ENCODE peak calls at places on chromosome 2, in eight cellular contexts. One of them, this sample, is unnamed.
A peak's percentile ranks its signal among the peaks of the same experiment; 100 is the strongest.

GRCh38 chr2:203743441-203743932 is 37.0 kb downstream of the CD28 start:
- DNase-seq in spleen: no peak
- DNase-seq in GM12892: no peak
- DNase-seq in transverse colon: no peak
- DNase-seq in GM12891: no peak
- DNase-seq in stomach: no peak
- DNase-seq in K562: no peak
- DNase-seq in endothelial cell of umbilical vein: peak; percentile 6
- DNase-seq in this sample: no peak

GRCh38 chr2:194166818-194167217 is 1490.2 kb upstream of the SLC39A10 start:
- DNase-seq in GM12891: no peak
- DNase-seq in GM12892: no peak
- DNase-seq in stomach: no peak
- DNase-seq in transverse colon: no peak
- DNase-seq in spleen: no peak
- DNase-seq in endothelial cell of umbilical vein: peak; percentile 6
- DNase-seq in K562: no peak
- DNase-seq in this sample: no peak

GRCh38 chr2:224217962-224218347 is 178.9 kb upstream of the SERPINE2 start:
- DNase-seq in transverse colon: no peak
- DNase-seq in stomach: no peak
- DNase-seq in GM12891: no peak
- DNase-seq in endothelial cell of umbilical vein: no peak
- DNase-seq in GM12892: no peak
- DNase-seq in spleen: no peak
- DNase-seq in K562: no peak
- DNase-seq in this sample: no peak

GRCh38 chr2:172445851-172446250 is 18.5 kb downstream of the ITGA6 start:
- DNase-seq in GM12892: no peak
- DNase-seq in K562: no peak
- DNase-seq in endothelial cell of umbilical vein: peak; percentile 29
- DNase-seq in spleen: no peak
- DNase-seq in transverse colon: no peak
- DNase-seq in stomach: no peak
- DNase-seq in GM12891: no peak
- DNase-seq in this sample: no peak

GRCh38 chr2:108612514-108613183 is 78.4 kb downstream of the LIMS1 start:
- DNase-seq in transverse colon: peak; percentile 63
- DNase-seq in endothelial cell of umbilical vein: no peak
- DNase-seq in stomach: peak; percentile 52
- DNase-seq in GM12891: no peak
- DNase-seq in GM12892: peak; percentile 61
- DNase-seq in spleen: peak; percentile 83
- DNase-seq in K562: peak; percentile 32
- DNase-seq in this sample: no peak

GRCh38 chr2:96663177-96663576 is 20.6 kb downstream of the FER1L5 start:
- DNase-seq in transverse colon: no peak
- DNase-seq in stomach: peak; percentile 46
- DNase-seq in K562: no peak
- DNase-seq in endothelial cell of umbilical vein: no peak
- DNase-seq in spleen: no peak
- DNase-seq in GM12891: no peak
- DNase-seq in GM12892: no peak
- DNase-seq in this sample: no peak

GRCh38 chr2:228728961-228729360 is 542.1 kb downstream of the PID1 start:
- DNase-seq in endothelial cell of umbilical vein: no peak
- DNase-seq in stomach: no peak
- DNase-seq in GM12891: no peak
- DNase-seq in GM12892: no peak
- DNase-seq in K562: no peak
- DNase-seq in spleen: no peak
- DNase-seq in transverse colon: no peak
- DNase-seq in this sample: no peak

GRCh38 chr2:98350411-98350810 is 4.2 kb downstream of the CNGA3 start:
- DNase-seq in GM12892: no peak
- DNase-seq in K562: no peak
- DNase-seq in GM12891: no peak
- DNase-seq in transverse colon: no peak
- DNase-seq in endothelial cell of umbilical vein: no peak
- DNase-seq in spleen: no peak
- DNase-seq in stomach: no peak
- DNase-seq in this sample: no peak

GRCh38 chr2:133338224-133338623 is 230.0 kb downstream of the NCKAP5 start:
- DNase-seq in GM12891: no peak
- DNase-seq in stomach: no peak
- DNase-seq in transverse colon: no peak
- DNase-seq in GM12892: no peak
- DNase-seq in K562: no peak
- DNase-seq in spleen: no peak
- DNase-seq in endothelial cell of umbilical vein: no peak
- DNase-seq in this sample: no peak

GRCh38 chr2:191245869-191246531 is 796 bp downstream of the MYO1B start:
- DNase-seq in stomach: peak; percentile 57
- DNase-seq in GM12892: peak; percentile 13
- DNase-seq in endothelial cell of umbilical vein: peak; percentile 60
- DNase-seq in K562: no peak
- DNase-seq in GM12891: peak; percentile 1
- DNase-seq in transverse colon: peak; percentile 69
- DNase-seq in spleen: peak; percentile 79
- DNase-seq in this sample: peak; percentile 74

GRCh38 chr2:157125685-157126084 is 131.8 kb upstream of the GALNT5 start:
- DNase-seq in endothelial cell of umbilical vein: no peak
- DNase-seq in spleen: no peak
- DNase-seq in stomach: no peak
- DNase-seq in GM12892: no peak
- DNase-seq in transverse colon: no peak
- DNase-seq in GM12891: no peak
- DNase-seq in K562: no peak
- DNase-seq in this sample: no peak

GRCh38 chr2:118047273-118047898 is 33.5 kb upstream of the CCDC93 start:
- DNase-seq in spleen: no peak
- DNase-seq in GM12892: no peak
- DNase-seq in transverse colon: no peak
- DNase-seq in K562: no peak
- DNase-seq in endothelial cell of umbilical vein: peak; percentile 47
- DNase-seq in stomach: no peak
- DNase-seq in GM12891: no peak
- DNase-seq in this sample: no peak

GRCh38 chr2:233481368-233482142 is 85.0 kb downstream of the USP40 start:
- DNase-seq in endothelial cell of umbilical vein: no peak
- DNase-seq in transverse colon: no peak
- DNase-seq in stomach: peak; percentile 66
- DNase-seq in spleen: peak; percentile 66
- DNase-seq in GM12891: no peak
- DNase-seq in GM12892: no peak
- DNase-seq in K562: no peak
- DNase-seq in this sample: peak; percentile 76

GRCh38 chr2:133821107-133821760 is 253.0 kb upstream of the NCKAP5 start:
- DNase-seq in endothelial cell of umbilical vein: peak; percentile 38
- DNase-seq in GM12892: no peak
- DNase-seq in spleen: no peak
- DNase-seq in stomach: no peak
- DNase-seq in K562: no peak
- DNase-seq in GM12891: no peak
- DNase-seq in transverse colon: no peak
- DNase-seq in this sample: no peak

GRCh38 chr2:230912046-230912445 is 13.0 kb downstream of the GPR55 start:
- DNase-seq in transverse colon: no peak
- DNase-seq in endothelial cell of umbilical vein: no peak
- DNase-seq in stomach: no peak
- DNase-seq in K562: no peak
- DNase-seq in GM12891: no peak
- DNase-seq in GM12892: no peak
- DNase-seq in spleen: peak; percentile 14
- DNase-seq in this sample: no peak

GRCh38 chr2:25912851-25913695 is 34.8 kb upstream of the ASXL2 start:
- DNase-seq in endothelial cell of umbilical vein: no peak
- DNase-seq in GM12892: no peak
- DNase-seq in stomach: no peak
- DNase-seq in GM12891: no peak
- DNase-seq in K562: no peak
- DNase-seq in spleen: no peak
- DNase-seq in transverse colon: no peak
- DNase-seq in this sample: no peak

GRCh38 chr2:172677363-172677762 is 58.3 kb upstream of the RAPGEF4 start:
- DNase-seq in GM12891: no peak
- DNase-seq in stomach: no peak
- DNase-seq in transverse colon: no peak
- DNase-seq in GM12892: no peak
- DNase-seq in endothelial cell of umbilical vein: peak; percentile 74
- DNase-seq in spleen: no peak
- DNase-seq in K562: no peak
- DNase-seq in this sample: no peak

DNA sequence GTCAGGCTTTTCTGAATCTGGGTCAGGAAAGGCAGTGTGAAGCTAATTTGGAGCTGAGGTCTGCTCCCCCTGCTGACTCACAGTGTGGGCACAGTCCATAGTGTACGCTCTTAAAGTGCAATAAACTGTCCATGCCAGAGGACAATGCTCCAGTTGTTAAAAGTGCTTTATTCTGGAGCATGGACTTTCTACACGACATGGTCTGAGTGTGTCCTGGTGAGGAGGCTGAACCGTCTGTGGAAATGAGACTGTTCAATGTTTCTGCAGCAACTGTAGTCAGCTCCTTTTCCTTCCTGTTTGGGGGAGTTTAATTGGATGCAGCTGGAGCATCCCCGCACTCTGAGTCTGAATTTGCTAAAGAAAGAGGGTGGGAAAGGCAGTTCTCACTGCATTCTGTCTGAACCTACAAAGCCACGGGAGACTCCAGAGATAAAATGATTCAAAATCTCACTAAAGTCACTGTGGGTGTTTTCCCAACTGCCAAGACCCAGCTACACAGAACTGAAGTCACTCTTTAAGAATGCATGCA is 110.2 kb upstream of the TRIB2 start:
- DNase-seq in transverse colon: no peak
- DNase-seq in K562: no peak
- DNase-seq in spleen: no peak
- DNase-seq in GM12891: no peak
- DNase-seq in endothelial cell of umbilical vein: peak; percentile 8
- DNase-seq in GM12892: no peak
- DNase-seq in stomach: no peak
- DNase-seq in this sample: no peak
- TF ChIP-seq POLR2AphosphoS5 in transverse colon: no peak
- TF ChIP-seq POLR2AphosphoS5 in K562: no peak
- TF ChIP-seq POLR2AphosphoS5 in spleen: no peak
- TF ChIP-seq POLR2AphosphoS5 in GM12891: no peak
- TF ChIP-seq POLR2AphosphoS5 in endothelial cell of umbilical vein: no peak
- TF ChIP-seq POLR2AphosphoS5 in GM12892: no peak
- TF ChIP-seq POLR2AphosphoS5 in stomach: no peak
- TF ChIP-seq POLR2AphosphoS5 in this sample: no peak

GRCh38 chr2:235596272-235596671 is 102.4 kb downstream of the AGAP1 start:
- DNase-seq in GM12892: no peak
- DNase-seq in endothelial cell of umbilical vein: no peak
- DNase-seq in K562: no peak
- DNase-seq in GM12891: no peak
- DNase-seq in stomach: no peak
- DNase-seq in transverse colon: no peak
- DNase-seq in spleen: peak; percentile 58
- DNase-seq in this sample: no peak

GRCh38 chr2:235594041-235594440 is 100.2 kb downstream of the AGAP1 start:
- DNase-seq in GM12891: peak; percentile 25
- DNase-seq in endothelial cell of umbilical vein: peak; percentile 62
- DNase-seq in GM12892: no peak
- DNase-seq in stomach: no peak
- DNase-seq in transverse colon: no peak
- DNase-seq in spleen: no peak
- DNase-seq in K562: peak; percentile 41
- DNase-seq in this sample: no peak

GRCh38 chr2:235597081-235597615 is 103.3 kb downstream of the AGAP1 start:
- DNase-seq in endothelial cell of umbilical vein: no peak
- DNase-seq in GM12891: no peak
- DNase-seq in stomach: no peak
- DNase-seq in K562: no peak
- DNase-seq in spleen: peak; percentile 58
- DNase-seq in transverse colon: no peak
- DNase-seq in GM12892: no peak
- DNase-seq in this sample: no peak

GRCh38 chr2:235595420-235596010 is 101.7 kb downstream of the AGAP1 start:
- DNase-seq in stomach: peak; percentile 71
- DNase-seq in K562: peak; percentile 49
- DNase-seq in spleen: peak; percentile 47
- DNase-seq in transverse colon: peak; percentile 76
- DNase-seq in GM12892: no peak
- DNase-seq in endothelial cell of umbilical vein: peak; percentile 85
- DNase-seq in GM12891: peak; percentile 49
- DNase-seq in this sample: peak; percentile 87

DNA sequence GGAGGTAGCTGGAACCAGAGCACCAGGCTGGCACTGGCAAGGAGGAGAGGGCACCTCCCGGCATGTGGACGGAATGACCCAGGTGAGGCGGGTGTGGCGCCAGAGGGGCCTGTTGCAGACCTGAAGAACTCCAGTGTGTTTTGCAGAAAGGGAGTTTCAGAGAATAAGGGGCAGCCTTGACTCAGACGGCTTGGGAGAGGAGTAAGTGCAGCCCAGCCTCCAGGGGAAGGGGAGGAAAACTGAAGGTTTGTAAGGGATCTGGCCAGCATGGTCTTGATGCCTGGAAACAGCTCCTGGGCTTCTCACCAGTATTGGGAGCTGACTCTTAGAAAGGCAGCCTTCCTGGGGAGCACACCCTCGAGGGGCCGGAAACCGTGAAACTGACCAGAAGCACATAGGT is 101.1 kb downstream of the AGAP1 start:
- DNase-seq in K562: no peak
- DNase-seq in GM12892: no peak
- DNase-seq in endothelial cell of umbilical vein: no peak
- DNase-seq in spleen: peak; percentile 50
- DNase-seq in transverse colon: no peak
- DNase-seq in stomach: no peak
- DNase-seq in GM12891: no peak
- DNase-seq in this sample: no peak
- TF ChIP-seq POLR2A in K562: no peak
- TF ChIP-seq POLR2A in GM12892: no peak
- TF ChIP-seq POLR2A in endothelial cell of umbilical vein: no peak
- TF ChIP-seq POLR2A in spleen: no peak
- TF ChIP-seq POLR2A in transverse colon: no peak
- TF ChIP-seq POLR2A in stomach: no peak
- TF ChIP-seq POLR2A in GM12891: no peak
- TF ChIP-seq POLR2A in this sample: no peak

DNA sequence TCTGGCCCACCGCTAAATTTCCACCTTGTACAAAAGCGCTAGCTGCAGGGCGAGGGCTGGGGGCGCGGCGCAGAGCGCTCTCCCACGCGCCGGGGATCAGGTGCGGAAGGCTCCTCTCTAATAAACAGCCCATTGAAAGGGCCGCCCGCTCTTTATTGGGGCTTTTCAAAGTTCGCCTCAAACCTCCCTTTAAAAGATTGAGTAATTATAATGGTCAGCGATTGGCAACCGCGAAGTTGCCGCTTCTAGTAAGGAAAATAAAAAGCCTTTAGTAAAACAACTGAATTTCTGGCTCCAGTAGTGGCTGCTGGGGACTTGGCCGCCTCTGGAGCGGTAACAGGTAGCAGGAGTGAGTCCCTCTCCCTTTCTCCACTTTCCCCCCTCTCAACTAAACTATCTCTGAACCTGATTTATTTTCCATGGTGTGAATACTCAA is 755 bp downstream of the NEUROD1 start:
- DNase-seq in GM12891: no peak
- DNase-seq in transverse colon: no peak
- DNase-seq in spleen: no peak
- DNase-seq in endothelial cell of umbilical vein: no peak
- DNase-seq in K562: no peak
- DNase-seq in GM12892: no peak
- DNase-seq in stomach: no peak
- DNase-seq in this sample: no peak
- TF ChIP-seq POLR2AphosphoS5 in GM12891: no peak
- TF ChIP-seq POLR2AphosphoS5 in transverse colon: no peak
- TF ChIP-seq POLR2AphosphoS5 in spleen: no peak
- TF ChIP-seq POLR2AphosphoS5 in endothelial cell of umbilical vein: no peak
- TF ChIP-seq POLR2AphosphoS5 in K562: no peak
- TF ChIP-seq POLR2AphosphoS5 in GM12892: no peak
- TF ChIP-seq POLR2AphosphoS5 in stomach: no peak
- TF ChIP-seq POLR2AphosphoS5 in this sample: no peak

GRCh38 chr2:9554841-9555337 is 741 bp downstream of the ADAM17 start:
- DNase-seq in endothelial cell of umbilical vein: peak; percentile 79
- DNase-seq in K562: no peak
- DNase-seq in stomach: no peak
- DNase-seq in GM12892: no peak
- DNase-seq in spleen: no peak
- DNase-seq in transverse colon: peak; percentile 31
- DNase-seq in GM12891: no peak
- DNase-seq in this sample: no peak
- TF ChIP-seq POLR2A in endothelial cell of umbilical vein: no peak
- TF ChIP-seq POLR2A in K562: no peak
- TF ChIP-seq POLR2A in stomach: no peak
- TF ChIP-seq POLR2A in GM12892: no peak
- TF ChIP-seq POLR2A in spleen: no peak
- TF ChIP-seq POLR2A in transverse colon: no peak
- TF ChIP-seq POLR2A in GM12891: no peak
- TF ChIP-seq POLR2A in this sample: no peak

This sample was measured in sigmoid colon.